ENCODE peak calls at places on chromosomes 6 and 20, in five cellular contexts. D is tibial nerve, R is upper lobe of right lung, X is GDM1, W is HCT116. T is an unnamed sample.
A peak's percentile ranks its signal among the peaks of the same experiment; 100 is the strongest.

GRCh38 chr20:59217794-59218193 is 54.2 kb downstream of the ZNF831 start:
- DNase-seq in X (no peak), R (no peak), D (no peak), W (no peak), T (no peak)

GRCh38 chr6:18601515-18602035 is 214.4 kb downstream of the RNF144B start:
- DNase-seq in R (no peak), X (no peak), W (no peak), D (no peak), T (no peak)

GRCh38 chr6:163790296-163790840 is 375.9 kb downstream of the QKI start:
- DNase-seq in D (no peak), R (no peak), W (no peak), X (no peak), T (no peak)

GRCh38 chr20:57787969-57788781 is 78.4 kb upstream of the PMEPA1 start:
- DNase-seq in D (no peak), W (no peak), X (no peak), R (no peak), T (no peak)

GRCh38 chr20:22568872-22569344 is 15.5 kb downstream of the FOXA2 start:
- DNase-seq in D (no peak), R (peak; percentile 73), W (no peak), X (no peak), T (no peak)

GRCh38 chr6:31399589-31400466 is 3.6 kb upstream of the MICA start:
- DNase-seq in W (peak; percentile 80), X (peak; percentile 81), R (peak; percentile 97), D (peak; percentile 86), T (peak; percentile 93)

GRCh38 chr6:101079696-101080270 is 198.7 kb upstream of the ASCC3 start:
- DNase-seq in D (no peak), W (no peak), X (no peak), R (no peak), T (no peak)

GRCh38 chr20:5741089-5741488 is 9.1 kb upstream of the SHLD1 start:
- DNase-seq in D (no peak), R (no peak), W (no peak), X (no peak), T (no peak)

GRCh38 chr20:57198359-57199072 is 67.9 kb downstream of the BMP7 start:
- DNase-seq in D (no peak), R (no peak), W (no peak), X (no peak), T (no peak)

GRCh38 chr6:2038096-2038495 is 207.3 kb downstream of the GMDS start:
- DNase-seq in D (no peak), R (no peak), W (no peak), X (no peak), T (peak; percentile 43)

GRCh38 chr6:23533311-23533710 is 592.7 kb upstream of the NRSN1 start:
- DNase-seq in X (no peak), R (no peak), W (no peak), D (no peak), T (no peak)

GRCh38 chr6:27582928-27583725 is 110.2 kb upstream of the ZNF184 start:
- DNase-seq in D (no peak), X (no peak), W (no peak), R (no peak), T (peak; percentile 73)

GRCh38 chr20:38195521-38195920 is 30.5 kb upstream of the TGM2 start:
- DNase-seq in D (no peak), X (no peak), R (no peak), W (no peak), T (no peak)

GRCh38 chr6:4640139-4640538 is 136.1 kb upstream of the CDYL start:
- DNase-seq in R (no peak), D (no peak), W (no peak), X (no peak), T (no peak)

GRCh38 chr20:46134716-46135115 is 16.6 kb downstream of the CD40 start:
- DNase-seq in W (no peak), D (no peak), X (no peak), R (no peak), T (no peak)

GRCh38 chr20:63059684-63060056 is 52.9 kb upstream of the BHLHE23 start:
- DNase-seq in X (no peak), R (peak; percentile 55), W (no peak), D (no peak), T (no peak)

T was measured in KBM-7.